ENCODE peak calls at places on chromosomes 1 and 21, in six cellular contexts. B is OCI-LY7, S is tibial nerve, G is GM12878, R is mammary epithelial cell, J is left ventricle myocardium inferior. A is an unnamed sample. For H3K36me3 and H3K4me1, the result is how much of the 10 kb centered on the place peaks cover.

GRCh38 chr1:185528084-185528656 is 206.0 kb upstream of the HMCN1 start:
- DNase-seq in B (no peak), S (no peak), G (no peak), R (peak), J (no peak), A (no peak)

GRCh38 chr1:26857473-26857872 is 5.5 kb upstream of the SFN start:
- DNase-seq in B (no peak), S (no peak), G (no peak), R (no peak), J (no peak), A (no peak)

GRCh38 chr1:18479484-18479883 is 1.2 kb upstream of the KLHDC7A start:
- DNase-seq in B (no peak), S (no peak), G (no peak), R (no peak), J (no peak), A (no peak)

GRCh38 chr1:22118291-22118992 is 24.5 kb downstream of the WNT4 start:
- DNase-seq in B (no peak), S (no peak), G (no peak), R (no peak), J (no peak), A (no peak)

GRCh38 chr1:173506437-173506836 is 29.3 kb downstream of the PRDX6 start:
- DNase-seq in B (no peak), S (no peak), G (no peak), R (no peak), J (no peak), A (peak)

GRCh38 chr1:93778457-93778856 is 96.8 kb upstream of the BCAR3 start:
- DNase-seq in B (no peak), S (no peak), G (no peak), R (no peak), J (no peak), A (no peak)

GRCh38 chr1:29991815-29992214 is 731.6 kb downstream of the MATN1 start:
- DNase-seq in B (no peak), S (no peak), G (no peak), R (no peak), J (no peak), A (no peak)

GRCh38 chr1:164092603-164093353 is 466.2 kb upstream of the PBX1 start:
- DNase-seq in B (peak), S (no peak), G (no peak), R (no peak), J (no peak), A (peak)

GRCh38 chr1:163875214-163875926 is 553.6 kb downstream of the NUF2 start:
- DNase-seq in B (no peak), S (peak), G (no peak), R (no peak), J (peak), A (peak)

GRCh38 chr1:79188371-79188770 is 181.8 kb upstream of the ADGRL4 start:
- DNase-seq in B (no peak), S (no peak), G (no peak), R (peak), J (no peak), A (no peak)

GRCh38 chr1:206540044-206540758 is 32.9 kb downstream of the RASSF5 start:
- DNase-seq in B (no peak), S (no peak), G (no peak), R (no peak), J (no peak), A (no peak)

GRCh38 chr1:202281316-202282016 is 60.3 kb downstream of the UBE2T start:
- DNase-seq in B (no peak), S (no peak), G (no peak), R (no peak), J (no peak), A (no peak)

GRCh38 chr1:199753513-199753912 is 274.0 kb upstream of the NR5A2 start:
- DNase-seq in B (no peak), S (no peak), G (no peak), R (no peak), J (no peak), A (no peak)

GRCh38 chr1:8421721-8422120 is 103.8 kb downstream of the SLC45A1 start:
- DNase-seq in B (no peak), S (peak), G (no peak), R (peak), J (no peak), A (no peak)

GRCh38 chr1:51268675-51269033 is 32.6 kb downstream of the RNF11 start:
- DNase-seq in B (no peak), S (no peak), G (no peak), R (no peak), J (no peak), A (no peak)

GRCh38 chr1:101738475-101738874 is 258.3 kb downstream of the OLFM3 start:
- DNase-seq in B (no peak), S (no peak), G (no peak), R (peak), J (no peak), A (no peak)

GRCh38 chr1:87274851-87275250 is 53.8 kb upstream of the LMO4 start:
- DNase-seq in B (no peak), S (no peak), G (no peak), R (no peak), J (no peak), A (no peak)

GRCh38 chr1:100879422-100879821 is 15.2 kb downstream of the EXTL2 start:
- DNase-seq in B (no peak), S (no peak), G (no peak), R (no peak), J (no peak), A (no peak)

GRCh38 chr1:84060781-84061180 is 61.8 kb upstream of the TTLL7 start:
- DNase-seq in B (no peak), S (no peak), G (no peak), R (no peak), J (no peak), A (no peak)

GRCh38 chr1:34796990-34797389 is 4.2 kb downstream of the GJA4 start:
- DNase-seq in B (no peak), S (no peak), G (peak), R (no peak), J (no peak), A (no peak)

GRCh38 chr1:160724445-160725242 is 13.0 kb upstream of the CD48 start:
- DNase-seq in B (peak), S (no peak), G (no peak), R (peak), J (no peak), A (no peak)

DNA sequence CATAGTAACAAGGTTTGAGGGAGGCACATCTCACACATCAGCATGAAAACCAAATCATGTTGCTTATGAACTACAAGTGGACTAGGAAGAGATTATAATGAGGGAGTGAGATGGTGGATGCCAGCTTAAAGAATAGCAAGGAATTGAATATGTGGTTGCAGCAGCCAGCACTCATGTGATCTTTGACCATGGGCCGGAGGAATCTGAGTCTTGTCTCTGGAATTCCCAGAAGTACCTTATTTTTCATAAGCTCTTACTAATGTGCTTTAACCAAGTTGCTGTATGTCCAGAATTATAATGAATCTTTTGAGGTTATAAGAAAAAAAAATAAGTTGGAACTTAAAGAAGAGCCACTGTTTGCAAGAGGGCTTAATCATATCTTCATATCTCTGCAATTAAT is 97.0 kb downstream of the DISP1 start:
- DNase-seq in B (no peak), S (no peak), G (no peak), R (no peak), J (no peak), A (no peak)
- H3K36me3 ChIP-seq in B (under half), S (under half), G (under half), R (under half), J (under half), A (under half)

GRCh38 chr1:151286619-151287340 is 4.7 kb downstream of the ZNF687 start:
- DNase-seq in B (no peak), S (no peak), G (no peak), R (no peak), J (no peak), A (no peak)
- H3K4me1 ChIP-seq in B (under half), S (under half), G (under half), R (under half), J (under half), A (under half)

GRCh38 chr1:37570528-37571334 is 14.0 kb downstream of the DNALI1 start:
- DNase-seq in B (no peak), S (no peak), G (no peak), R (no peak), J (no peak), A (no peak)
- H3K36me3 ChIP-seq in B (half or more), S (half or more), G (half or more), R (under half), J (half or more), A (half or more)

DNA sequence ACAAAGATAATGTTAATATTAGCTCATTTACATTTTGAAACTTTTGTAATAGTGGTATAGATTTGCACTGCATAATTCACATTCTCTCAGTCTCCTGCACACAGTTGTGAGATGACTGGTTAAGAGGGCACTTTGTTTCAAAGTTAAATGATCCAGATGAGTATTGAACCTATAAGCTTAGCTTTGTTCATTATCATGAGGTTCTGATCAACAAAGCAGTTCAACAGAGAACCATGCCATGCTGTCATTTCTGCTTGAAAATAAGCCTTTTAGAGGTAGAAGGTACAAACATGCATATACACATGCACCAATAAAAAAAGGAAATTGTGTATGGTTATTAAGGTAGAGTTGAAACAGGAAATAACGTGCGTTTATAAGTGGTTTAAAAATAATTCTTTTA is 4.8 kb downstream of the RAP1A start:
- DNase-seq in B (peak), S (no peak), G (peak), R (no peak), J (no peak), A (no peak)
- H3K4me1 ChIP-seq in B (half or more), S (half or more), G (under half), R (under half), J (half or more), A (under half)

DNA sequence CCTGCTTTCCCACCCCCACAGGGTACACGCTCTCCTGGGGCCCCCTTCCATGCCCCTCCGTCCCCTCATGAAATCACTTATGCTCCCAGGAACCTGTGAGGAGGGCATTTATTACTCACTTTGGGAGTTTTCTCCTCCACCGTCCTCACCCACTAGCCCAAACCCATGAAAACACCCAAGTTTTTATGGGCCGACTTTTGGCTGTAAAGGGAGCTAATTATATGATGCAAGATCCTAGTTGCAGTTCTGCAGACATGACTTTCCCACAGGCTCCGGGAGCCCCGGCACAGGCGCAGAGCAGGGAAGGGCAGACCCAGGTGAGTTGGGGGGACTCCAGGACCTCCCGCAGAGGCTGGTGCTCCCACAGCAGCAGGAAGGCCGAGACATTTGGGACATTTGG is 29.7 kb downstream of the EPHA2 start:
- DNase-seq in B (no peak), S (no peak), G (no peak), R (no peak), J (no peak), A (no peak)
- H3K36me3 ChIP-seq in B (under half), S (under half), G (under half), R (under half), J (half or more), A (under half)

GRCh38 chr1:66334311-66334710 is 199.6 kb upstream of the SGIP1 start:
- DNase-seq in B (no peak), S (no peak), G (no peak), R (no peak), J (no peak), A (peak)
- H3K4me1 ChIP-seq in B (half or more), S (under half), G (under half), R (under half), J (half or more), A (under half)

DNA sequence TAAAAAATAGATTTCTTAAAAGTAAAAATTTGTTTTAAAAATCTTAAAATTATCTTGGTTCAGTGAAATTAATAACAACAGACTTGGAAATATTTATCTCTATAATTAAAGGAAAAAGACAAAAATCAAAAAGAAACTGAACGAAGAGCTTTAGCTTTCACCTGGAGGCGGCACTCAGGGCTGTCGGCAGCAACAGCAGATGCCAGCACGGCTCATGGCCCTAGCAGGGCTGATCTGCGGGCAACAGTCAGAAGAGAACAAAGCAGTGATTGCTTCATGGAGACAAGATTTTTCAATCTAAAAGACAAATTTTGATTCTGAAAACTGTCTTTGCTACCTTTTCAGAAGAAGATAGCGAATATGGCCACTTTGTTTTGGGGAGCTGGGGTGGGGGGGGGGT is 22.6 kb downstream of the UBE2G2 start:
- DNase-seq in B (no peak), S (no peak), G (no peak), R (no peak), J (no peak), A (no peak)
- H3K36me3 ChIP-seq in B (half or more), S (under half), G (under half), R (under half), J (under half), A (half or more)

GRCh38 chr21:29305561-29305960 is 6.8 kb downstream of the BACH1 start:
- DNase-seq in B (no peak), S (no peak), G (no peak), R (no peak), J (no peak), A (no peak)
- H3K4me1 ChIP-seq in B (under half), S (half or more), G (under half), R (under half), J (half or more), A (under half)

GRCh38 chr1:32192220-32192948 is 8.0 kb upstream of the CCDC28B start:
- DNase-seq in B (no peak), S (no peak), G (no peak), R (no peak), J (no peak), A (no peak)
- H3K36me3 ChIP-seq in B (half or more), S (under half), G (half or more), R (half or more), J (half or more), A (half or more)

DNA sequence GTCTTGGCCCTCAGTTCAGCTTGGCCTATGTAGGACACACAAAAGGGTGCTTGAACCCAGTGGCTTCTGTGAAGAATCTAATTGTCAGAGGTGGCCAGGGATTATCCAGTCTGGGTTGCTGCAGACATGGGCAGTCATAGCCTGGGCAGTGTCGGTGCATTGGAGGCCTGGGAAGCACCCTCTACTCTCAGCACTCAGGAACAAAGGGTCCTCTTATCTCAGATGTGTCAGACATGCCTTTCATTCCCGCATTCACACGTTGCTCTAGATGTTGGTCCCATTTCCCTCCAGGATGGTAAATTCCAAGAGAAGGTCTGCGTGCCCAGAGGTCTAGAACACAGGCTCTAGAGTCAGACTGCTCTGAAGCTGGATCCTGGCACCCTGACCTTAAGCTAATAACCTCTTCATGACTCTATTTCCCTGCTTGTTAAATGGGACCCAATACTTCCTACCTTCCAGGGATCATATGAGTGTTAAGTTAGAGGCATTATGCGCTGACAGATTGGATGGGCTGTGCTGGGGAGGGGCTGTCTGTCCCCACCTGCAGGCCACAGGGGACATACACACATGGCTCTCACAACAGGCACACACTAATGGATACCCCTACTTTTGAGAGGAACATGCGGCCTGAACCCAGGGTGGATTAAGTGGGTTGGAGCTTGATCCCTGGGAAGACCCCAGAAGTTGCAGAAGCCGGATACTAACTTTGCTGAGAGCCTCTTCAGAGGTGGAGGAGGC is 16.5 kb upstream of the EDN2 start:
- DNase-seq in B (no peak), S (no peak), G (no peak), R (peak), J (no peak), A (no peak)
- H3K4me1 ChIP-seq in B (under half), S (under half), G (under half), R (half or more), J (half or more), A (under half)

A was measured in HAP-1.